ENCODE peak calls at places on chromosomes 11 and 22, in seven cellular contexts. J, A, C, W, D, G and M are unnamed samples. For H3K36me3, the result is how much of the 10 kb centered on the place peaks cover.

GRCh38 chr22:37893583-37893983 is 12.5 kb upstream of the MICALL1 start:
- DNase-seq in J (no peak), A (no peak), C (no peak), W (peak), D (no peak), G (peak), M (peak)

GRCh38 chr11:3849297-3849874 is 6.1 kb upstream of the STIM1 start:
- DNase-seq in J (no peak), A (no peak), C (peak), W (no peak), D (no peak), G (peak), M (peak)

GRCh38 chr11:79393362-79394043 is 47.3 kb downstream of the TENM4 start:
- DNase-seq in J (no peak), A (no peak), C (no peak), W (no peak), D (no peak), G (no peak), M (peak)

GRCh38 chr22:39738746-39739145 is 154.8 kb downstream of the ENTHD1 start:
- DNase-seq in J (no peak), A (no peak), C (peak), W (no peak), D (no peak), G (no peak), M (no peak)

GRCh38 chr11:57150454-57150917 is 31.3 kb upstream of the LRRC55 start:
- DNase-seq in J (no peak), A (no peak), C (peak), W (no peak), D (no peak), G (peak), M (no peak)

GRCh38 chr11:45382133-45382878 is 96.2 kb upstream of the SYT13 start:
- DNase-seq in J (no peak), A (no peak), C (no peak), W (no peak), D (no peak), G (no peak), M (no peak)

GRCh38 chr11:3206922-3207204 is 11.8 kb downstream of the MRGPRG start:
- DNase-seq in J (no peak), A (no peak), C (no peak), W (no peak), D (no peak), G (no peak), M (no peak)

GRCh38 chr22:22748297-22748743 is 103.9 kb downstream of the GGTLC2 start:
- DNase-seq in J (no peak), A (no peak), C (peak), W (peak), D (no peak), G (peak), M (peak)

GRCh38 chr11:71269603-71270511 is 17.5 kb upstream of the SHANK2 start:
- DNase-seq in J (no peak), A (no peak), C (no peak), W (peak), D (no peak), G (no peak), M (no peak)

GRCh38 chr11:1480555-1481482 is 5.8 kb downstream of the MOB2 start:
- DNase-seq in J (peak), A (peak), C (no peak), W (no peak), D (peak), G (no peak), M (no peak)

GRCh38 chr22:46588279-46589140 is 31.7 kb upstream of the GRAMD4 start:
- DNase-seq in J (peak), A (no peak), C (no peak), W (no peak), D (peak), G (no peak), M (no peak)

GRCh38 chr11:94740083-94740974 is 27.8 kb upstream of the AMOTL1 start:
- DNase-seq in J (peak), A (peak), C (no peak), W (no peak), D (peak), G (no peak), M (peak)

GRCh38 chr22:27637604-27638003 is 164.0 kb downstream of the MN1 start:
- DNase-seq in J (no peak), A (no peak), C (peak), W (no peak), D (no peak), G (no peak), M (no peak)

GRCh38 chr11:117600261-117600783 is 196.7 kb downstream of the DSCAML1 start:
- DNase-seq in J (no peak), A (no peak), C (no peak), W (no peak), D (no peak), G (no peak), M (no peak)

GRCh38 chr22:19036523-19037273 is 85.5 kb downstream of the DGCR2 start:
- DNase-seq in J (peak), A (no peak), C (peak), W (no peak), D (peak), G (peak), M (no peak)

GRCh38 chr22:39789794-39790193 is 103.8 kb downstream of the ENTHD1 start:
- DNase-seq in J (no peak), A (no peak), C (no peak), W (no peak), D (no peak), G (peak), M (no peak)

GRCh38 chr22:29190051-29190450 is 15.6 kb upstream of the EMID1 start:
- DNase-seq in J (no peak), A (no peak), C (no peak), W (no peak), D (no peak), G (no peak), M (no peak)

GRCh38 chr11:975824-976223 is 50.2 kb downstream of the AP2A2 start:
- DNase-seq in J (no peak), A (no peak), C (peak), W (no peak), D (no peak), G (peak), M (no peak)

GRCh38 chr11:122248939-122249338 is 132.9 kb upstream of the BLID start:
- DNase-seq in J (no peak), A (no peak), C (peak), W (no peak), D (no peak), G (no peak), M (no peak)

GRCh38 chr22:25148149-25148691 is 51.4 kb upstream of the CRYBB3 start:
- DNase-seq in J (no peak), A (no peak), C (no peak), W (peak), D (peak), G (peak), M (peak)

GRCh38 chr22:26883393-26883792 is 226.0 kb downstream of the MIAT start:
- DNase-seq in J (no peak), A (no peak), C (no peak), W (no peak), D (no peak), G (no peak), M (no peak)

DNA sequence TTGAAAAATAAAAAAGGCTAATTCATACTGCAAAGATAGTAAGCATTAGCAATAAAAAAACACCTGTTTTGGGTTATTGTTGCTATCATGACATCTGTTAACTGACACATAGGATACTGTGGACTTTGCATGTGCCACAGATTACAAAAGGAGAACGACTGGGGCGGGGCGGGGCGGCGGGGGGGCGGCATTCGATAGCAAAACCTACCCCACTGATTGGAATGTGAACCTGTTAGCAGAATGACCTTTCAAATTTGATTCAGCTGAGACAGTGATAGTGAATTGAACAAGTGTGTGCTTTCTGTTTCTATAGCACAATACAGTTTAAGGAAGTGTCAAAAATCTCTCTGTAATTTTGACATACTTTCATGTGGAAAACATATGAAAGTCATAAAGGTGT is 14.9 kb downstream of the MMP20 start:
- DNase-seq in J (no peak), A (no peak), C (no peak), W (no peak), D (no peak), G (no peak), M (no peak)
- H3K4me3 ChIP-seq in J (no peak), A (no peak), C (no peak), W (no peak), D (no peak), G (no peak), M (no peak)

GRCh38 chr22:33099593-33099992 is 41.4 kb upstream of the SYN3 start:
- DNase-seq in J (no peak), A (no peak), C (no peak), W (no peak), D (no peak), G (no peak), M (no peak)

GRCh38 chr22:33105501-33105911 is 47.3 kb upstream of the SYN3 start:
- DNase-seq in J (no peak), A (no peak), C (peak), W (no peak), D (no peak), G (no peak), M (no peak)

GRCh38 chr22:33101550-33101949 is 43.4 kb upstream of the SYN3 start:
- DNase-seq in J (no peak), A (no peak), C (no peak), W (no peak), D (no peak), G (no peak), M (no peak)

GRCh38 chr22:33108037-33108436 is 49.9 kb upstream of the SYN3 start:
- DNase-seq in J (no peak), A (no peak), C (no peak), W (no peak), D (no peak), G (no peak), M (no peak)

DNA sequence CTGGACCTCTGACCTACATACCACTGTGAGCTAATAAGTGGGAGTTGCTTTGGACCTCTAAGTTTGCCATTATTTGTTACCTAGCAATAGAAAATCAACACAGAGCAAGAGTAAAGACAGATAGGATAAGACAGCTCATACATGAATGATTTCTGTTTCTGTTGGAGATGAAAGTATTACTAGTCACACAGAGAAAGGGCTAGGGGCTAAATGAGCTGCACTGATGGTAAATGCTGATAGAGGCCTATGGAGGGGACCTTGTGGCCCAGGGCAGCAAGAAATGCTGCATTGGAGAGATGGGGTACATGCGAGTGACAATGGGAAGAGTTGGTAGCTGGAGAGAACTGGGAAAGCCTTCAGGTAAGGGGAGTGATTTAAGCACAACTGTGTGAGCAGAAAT is 46.0 kb upstream of the SYN3 start:
- DNase-seq in J (no peak), A (no peak), C (no peak), W (no peak), D (no peak), G (no peak), M (no peak)
- TF ChIP-seq POLR2A in J (no peak), A (no peak), C (no peak), W (no peak), D (no peak), G (no peak), M (no peak)

DNA sequence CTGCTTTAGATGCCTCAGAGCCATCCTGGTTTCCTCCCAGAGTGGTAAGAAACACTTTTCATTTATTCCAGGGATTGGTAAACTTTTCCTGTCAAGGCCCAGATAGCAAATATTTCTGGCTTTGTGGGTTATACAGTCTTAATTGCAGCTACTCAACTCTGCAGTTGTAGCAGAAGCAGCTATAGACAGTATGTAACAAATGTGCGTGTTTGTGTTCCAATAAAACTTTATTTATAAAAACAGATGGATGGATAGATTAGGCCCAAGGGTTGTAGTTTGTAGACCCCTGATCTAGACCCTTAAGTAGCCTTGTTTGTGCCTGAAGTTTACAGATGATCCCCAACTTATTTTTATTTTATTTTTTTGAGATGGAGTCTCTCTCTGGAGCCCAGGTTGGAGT is 17.9 kb downstream of the NNMT start:
- DNase-seq in J (no peak), A (no peak), C (no peak), W (no peak), D (no peak), G (no peak), M (no peak)
- H3K36me3 ChIP-seq in J (under half), A (under half), C (under half), W (under half), D (under half), G (under half), M (under half)

GRCh38 chr11:61828629-61829407 is 718 bp downstream of the FADS2 start:
- DNase-seq in J (peak), A (peak), C (no peak), W (no peak), D (peak), G (no peak), M (peak)

GRCh38 chr11:61828379-61828628 is 204 bp downstream of the FADS2 start:
- DNase-seq in J (no peak), A (no peak), C (no peak), W (no peak), D (no peak), G (no peak), M (no peak)

GRCh38 chr11:61832207-61832606 is 4.1 kb downstream of the FADS2 start:
- DNase-seq in J (no peak), A (no peak), C (no peak), W (no peak), D (no peak), G (no peak), M (no peak)

GRCh38 chr11:61829806-61830205 is 1.7 kb downstream of the FADS2 start:
- DNase-seq in J (no peak), A (no peak), C (no peak), W (no peak), D (no peak), G (no peak), M (no peak)

DNA sequence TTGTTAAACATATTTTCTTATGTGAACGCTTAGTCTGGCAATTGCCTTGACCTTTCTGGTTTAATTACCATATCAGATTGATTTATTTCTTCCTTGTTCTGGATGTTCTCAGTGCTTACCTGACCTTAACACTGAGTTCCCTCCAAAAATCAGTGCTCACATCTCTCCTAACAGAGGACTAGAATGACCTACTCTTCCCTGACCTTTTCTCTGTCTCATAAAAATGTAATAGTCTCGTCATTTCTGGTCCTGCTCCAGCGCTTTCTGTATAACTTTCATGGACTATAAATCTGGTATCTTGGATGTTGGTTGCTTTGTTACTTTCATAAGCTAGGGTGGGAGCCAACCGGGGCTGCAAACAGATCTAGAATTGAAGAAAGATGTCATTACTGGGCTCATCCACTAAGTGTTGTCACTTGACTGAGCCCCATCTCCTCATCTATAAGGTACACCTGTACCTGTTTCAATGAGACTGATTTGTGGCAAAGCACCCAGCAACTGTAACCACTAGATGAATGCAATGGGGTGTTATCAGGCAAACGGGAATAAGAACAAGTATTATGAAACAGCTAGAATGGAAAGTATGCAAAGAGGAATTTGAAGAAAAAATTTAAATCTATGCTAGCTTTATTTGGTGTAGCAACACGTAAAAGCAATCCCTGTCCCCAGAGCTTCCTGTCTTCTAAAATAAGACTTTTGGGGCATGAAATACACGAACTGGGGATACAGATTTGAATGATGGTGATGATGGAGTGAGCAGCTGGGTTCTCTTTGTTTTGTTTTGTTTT is 2.4 kb downstream of the FADS2 start:
- DNase-seq in J (no peak), A (peak), C (peak), W (no peak), D (no peak), G (no peak), M (no peak)
- H3K4me3 ChIP-seq in J (no peak), A (no peak), C (no peak), W (no peak), D (no peak), G (no peak), M (no peak)

GRCh38 chr11:47186076-47186936 is at the start of gene PACSIN3:
- DNase-seq in J (peak), A (no peak), C (peak), W (peak), D (peak), G (peak), M (peak)
- TF ChIP-seq POLR2A in J (no peak), A (no peak), C (no peak), W (no peak), D (peak), G (no peak), M (no peak)

DNA sequence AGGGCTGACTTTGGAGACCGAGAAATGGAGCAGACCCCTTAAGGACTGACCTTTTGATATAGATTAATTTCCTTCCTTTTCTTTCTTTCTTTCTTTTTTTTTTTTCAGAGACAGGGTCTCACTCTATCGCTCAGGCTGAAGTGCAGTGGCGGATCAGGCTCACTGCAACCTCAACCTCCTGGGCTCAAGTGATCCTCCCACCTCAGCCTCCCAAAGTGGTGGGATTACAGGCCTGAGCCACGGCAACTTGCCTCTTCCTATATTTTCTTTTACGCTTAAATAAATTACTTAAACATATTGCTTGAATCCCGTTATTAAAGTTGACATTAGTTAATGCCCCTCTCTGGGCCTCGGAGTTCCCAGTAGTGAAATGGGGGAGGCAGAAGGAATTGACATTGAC is 350 bp upstream of the KCTD14 start:
- DNase-seq in J (no peak), A (no peak), C (no peak), W (no peak), D (no peak), G (no peak), M (no peak)
- H3K36me3 ChIP-seq in J (under half), A (under half), C (under half), W (under half), D (under half), G (under half), M (under half)